ENCODE peak calls at places on chromosomes 12 and 14, in ten cellular contexts. E is psoas muscle, W is T-helper 17 cell, L is breast epithelium, K is tibial artery, F is cardiac fibroblast, R is testis, C is activated T-helper 1 cell treated with Interleukin-2 at 50 U/mL for 16 hours, H is nucleus accumbens, U is ureter. A is an unnamed sample.

GRCh38 chr14:69346710-69347109 is 51.4 kb downstream of the ERH start:
- DNase-seq in R (peak; percentile 19), H (no peak), C (no peak), E (no peak), F (peak; percentile 19), L (no peak), W (no peak), K (no peak), U (no peak), A (no peak)

GRCh38 chr12:18343708-18344107 is 82.4 kb downstream of the PIK3C2G start:
- DNase-seq in R (no peak), E (no peak), U (no peak), H (no peak), F (no peak), W (no peak), C (no peak), K (no peak), L (no peak), A (no peak)

GRCh38 chr14:66395300-66395699 is 90.9 kb upstream of the CCDC196 start:
- DNase-seq in K (no peak), L (no peak), U (no peak), F (no peak), C (no peak), R (no peak), H (no peak), W (no peak), E (no peak), A (no peak)

GRCh38 chr12:67364228-67364627 is 95.1 kb downstream of the CAND1 start:
- DNase-seq in H (no peak), C (no peak), W (no peak), L (no peak), K (no peak), R (no peak), U (no peak), F (no peak), E (no peak), A (no peak)

GRCh38 chr12:103495783-103496456 is at the start of gene C12orf42:
- DNase-seq in R (peak; percentile 54), U (no peak), F (peak; percentile 25), K (no peak), C (no peak), E (no peak), H (no peak), L (peak; percentile 26), W (no peak), A (no peak)

GRCh38 chr14:67187210-67187609 is 2.0 kb upstream of the GARIN2 start:
- DNase-seq in R (no peak), F (peak; percentile 70), U (no peak), C (no peak), W (no peak), E (no peak), K (no peak), L (no peak), H (no peak), A (no peak)

GRCh38 chr14:49294736-49295135 is 291.4 kb downstream of the RPS29 start:
- DNase-seq in H (no peak), F (no peak), K (no peak), R (no peak), C (no peak), U (no peak), W (no peak), E (no peak), L (no peak), A (no peak)

GRCh38 chr12:66598081-66598480 is 80.8 kb downstream of the GRIP1 start:
- DNase-seq in H (no peak), F (no peak), W (no peak), E (no peak), L (no peak), K (no peak), U (no peak), R (no peak), C (no peak), A (no peak)

GRCh38 chr12:53483225-53483978 is 15.9 kb downstream of the MAP3K12 start:
- DNase-seq in H (no peak), U (no peak), C (no peak), E (peak; percentile 50), F (no peak), W (no peak), R (no peak), K (no peak), L (no peak), A (no peak)

GRCh38 chr12:44677724-44678123 is 198.4 kb downstream of the NELL2 start:
- DNase-seq in K (no peak), F (no peak), W (no peak), L (no peak), E (no peak), H (no peak), U (no peak), R (no peak), C (no peak), A (no peak)

GRCh38 chr12:78898416-78898815 is 33.8 kb downstream of the SYT1 start:
- DNase-seq in E (peak; percentile 35), C (no peak), U (peak; percentile 42), R (peak; percentile 34), H (no peak), K (no peak), W (no peak), L (peak; percentile 30), F (peak; percentile 53), A (peak; percentile 9)

GRCh38 chr12:122688291-122688690 is 14.9 kb downstream of the HCAR2 start:
- DNase-seq in U (no peak), E (no peak), R (no peak), L (no peak), C (no peak), H (no peak), F (no peak), W (no peak), K (no peak), A (peak; percentile 66)

GRCh38 chr12:108838194-108839010 is 19.0 kb downstream of the SSH1 start:
- DNase-seq in L (peak; percentile 93), C (peak; percentile 54), F (peak; percentile 100), E (peak; percentile 95), W (peak; percentile 45), K (peak; percentile 94), H (no peak), R (peak; percentile 66), U (peak; percentile 87), A (peak; percentile 89)

GRCh38 chr12:57765698-57766463 is 997 bp downstream of the CYP27B1 start:
- DNase-seq in E (no peak), C (no peak), R (no peak), F (no peak), K (peak; percentile 62), U (no peak), H (no peak), W (no peak), L (no peak), A (no peak)

GRCh38 chr12:48003226-48004038 is 844 bp downstream of the COL2A1 start:
- DNase-seq in F (no peak), C (no peak), H (no peak), U (no peak), K (no peak), E (no peak), W (no peak), R (no peak), L (no peak), A (no peak)

GRCh38 chr12:54385251-54385914 is 850 bp upstream of the ZNF385A start:
- DNase-seq in H (peak; percentile 35), W (no peak), C (no peak), U (no peak), F (no peak), K (no peak), L (no peak), E (peak; percentile 72), R (no peak), A (no peak)

GRCh38 chr12:49534806-49535278 is 4.0 kb upstream of the KCNH3 start:
- DNase-seq in F (no peak), E (no peak), C (no peak), L (no peak), K (no peak), H (no peak), W (no peak), R (no peak), U (no peak), A (no peak)

GRCh38 chr14:102203382-102203781 is 63.7 kb downstream of the WDR20 start:
- DNase-seq in E (no peak), H (no peak), W (no peak), R (no peak), U (no peak), K (no peak), F (no peak), L (no peak), C (no peak), A (no peak)

GRCh38 chr14:35533357-35534129 is 421 bp upstream of the INSM2 start:
- DNase-seq in L (no peak), E (peak; percentile 69), U (no peak), W (peak; percentile 23), C (peak; percentile 17), R (peak; percentile 86), K (no peak), H (no peak), F (peak; percentile 46), A (peak; percentile 62)

GRCh38 chr12:104623920-104624319 is 167.2 kb downstream of the CHST11 start:
- DNase-seq in K (no peak), U (no peak), F (no peak), C (no peak), W (no peak), L (no peak), H (no peak), R (no peak), E (no peak), A (no peak)